ENCODE peak calls at places on chromosomes 5 and 9, in eight cellular contexts. O, H, N, J, Y, R, K and S are unnamed samples.
A peak's percentile ranks its signal among the peaks of the same experiment; 100 is the strongest.

GRCh38 chr9:127809562-127810377 is 7.1 kb downstream of the FPGS start:
- DNase-seq in Y (peak; percentile 31), O (no peak), N (no peak), K (no peak), R (no peak), H (no peak), J (no peak), S (no peak)

GRCh38 chr9:135068776-135069415 is 18.6 kb upstream of the OLFM1 start:
- DNase-seq in J (no peak), O (no peak), Y (no peak), H (peak; percentile 51), N (peak; percentile 54), R (peak; percentile 3), K (no peak), S (no peak)

GRCh38 chr5:141496038-141496437 is 7.2 kb downstream of the PCDHGC5 start:
- DNase-seq in Y (no peak), R (no peak), K (no peak), H (no peak), J (peak; percentile 57), N (no peak), O (no peak), S (no peak)

GRCh38 chr5:106956901-106957300 is 713.8 kb downstream of the EFNA5 start:
- DNase-seq in N (no peak), K (no peak), O (no peak), H (no peak), R (no peak), Y (no peak), J (no peak), S (no peak)

GRCh38 chr5:137753227-137753985 is 757 bp downstream of the HNRNPA0 start:
- DNase-seq in J (no peak), O (peak; percentile 35), R (peak; percentile 37), H (peak; percentile 88), N (peak; percentile 85), Y (no peak), K (no peak), S (peak; percentile 31)

GRCh38 chr9:127867356-127868277 is 9.9 kb downstream of the AK1 start:
- DNase-seq in R (no peak), J (no peak), O (no peak), H (peak; percentile 78), N (no peak), K (no peak), Y (no peak), S (peak; percentile 67)

GRCh38 chr9:8857330-8858249 is 1058.0 kb upstream of the DMAC1 start:
- DNase-seq in O (peak; percentile 36), J (no peak), N (peak; percentile 82), Y (peak; percentile 34), K (no peak), H (peak; percentile 91), R (peak; percentile 35), S (peak; percentile 38)

GRCh38 chr5:56814361-56814962 is 887 bp upstream of the MAP3K1 start:
- DNase-seq in J (peak; percentile 50), H (peak; percentile 78), R (no peak), K (peak; percentile 42), N (peak; percentile 69), Y (peak; percentile 18), O (peak; percentile 40), S (peak; percentile 50)

GRCh38 chr9:81981881-81982280 is 6.7 kb upstream of the SPATA31D1 start:
- DNase-seq in K (no peak), H (no peak), N (no peak), Y (no peak), R (no peak), O (no peak), J (no peak), S (no peak)

GRCh38 chr5:13250450-13251291 is 693.8 kb downstream of the DNAH5 start:
- DNase-seq in K (peak; percentile 52), J (no peak), N (no peak), H (no peak), O (no peak), R (no peak), Y (peak; percentile 6), S (no peak)

GRCh38 chr9:32931129-32931528 is 70.3 kb downstream of the APTX start:
- DNase-seq in Y (no peak), R (no peak), O (no peak), J (no peak), N (no peak), K (no peak), H (no peak), S (no peak)

GRCh38 chr5:170623576-170624181 is 119.9 kb downstream of the KCNIP1 start:
- DNase-seq in H (no peak), O (peak; percentile 18), J (no peak), R (no peak), K (peak; percentile 64), N (peak; percentile 39), Y (peak; percentile 71), S (no peak)

GRCh38 chr9:23683021-23683431 is 143.0 kb downstream of the ELAVL2 start:
- DNase-seq in R (no peak), Y (no peak), H (no peak), O (no peak), N (no peak), J (no peak), K (peak; percentile 65), S (no peak)

GRCh38 chr9:81132796-81133195 is 556.6 kb downstream of the TLE1 start:
- DNase-seq in O (no peak), R (no peak), J (no peak), K (no peak), H (no peak), N (no peak), Y (no peak), S (no peak)

GRCh38 chr5:1781726-1782384 is 17.8 kb downstream of the MRPL36 start:
- DNase-seq in J (no peak), H (peak; percentile 49), K (no peak), Y (no peak), N (peak; percentile 41), O (no peak), R (no peak), S (no peak)

GRCh38 chr9:133148351-133149129 is 15.2 kb downstream of the GBGT1 start:
- DNase-seq in K (no peak), N (peak; percentile 82), R (no peak), H (peak; percentile 90), Y (peak; percentile 31), J (peak; percentile 54), O (peak; percentile 38), S (peak; percentile 64)

GRCh38 chr5:399296-400281 is 43.4 kb upstream of the EXOC3 start:
- DNase-seq in K (no peak), O (peak; percentile 7), H (peak; percentile 98), Y (peak; percentile 95), R (peak; percentile 79), N (peak; percentile 93), J (peak; percentile 49), S (peak; percentile 71)

GRCh38 chr9:136051568-136052432 is 43.3 kb downstream of the NACC2 start:
- DNase-seq in Y (peak; percentile 88), J (peak; percentile 72), O (peak; percentile 90), H (peak; percentile 92), R (peak; percentile 51), N (peak; percentile 78), K (peak; percentile 88), S (peak; percentile 85)

GRCh38 chr5:148209151-148209550 is 6.3 kb downstream of the SPINK6 start:
- DNase-seq in K (no peak), R (no peak), N (no peak), Y (no peak), O (no peak), J (no peak), H (no peak), S (no peak)

GRCh38 chr5:139392678-139393496 is 2.0 kb downstream of the PROB1 start:
- DNase-seq in H (peak; percentile 87), K (peak; percentile 79), O (peak; percentile 55), N (no peak), Y (no peak), J (no peak), R (no peak), S (no peak)

GRCh38 chr5:139394654-139395566 is at the start of gene PROB1:
- DNase-seq in N (no peak), R (no peak), K (no peak), Y (no peak), J (no peak), H (peak; percentile 86), O (no peak), S (no peak)

GRCh38 chr5:139392324-139392677 is 2.6 kb upstream of the MZB1 start:
- DNase-seq in J (no peak), K (no peak), O (no peak), H (peak; percentile 74), N (no peak), R (no peak), Y (no peak), S (peak; percentile 76)

GRCh38 chr5:139394123-139394653 is 716 bp downstream of the PROB1 start:
- DNase-seq in J (no peak), N (no peak), R (no peak), Y (peak; percentile 25), K (no peak), H (peak; percentile 88), O (no peak), S (peak; percentile 39)

GRCh38 chr5:139393497-139394122 is 1.3 kb downstream of the PROB1 start:
- DNase-seq in O (no peak), H (no peak), Y (no peak), R (no peak), J (no peak), N (no peak), K (no peak), S (no peak)
- H3K4me3 ChIP-seq in O (peak overlapping the region; percentile 39), H (peak overlapping the region; percentile 1), Y (peak overlapping the region; percentile 18), R (peak overlapping the region; percentile 14), J (peak overlapping the region; percentile 53), N (peak overlapping the region; percentile 46), K (peak overlapping the region; percentile 87), S (no peak overlapping the region)

GRCh38 chr9:129696803-129697110 is 31.3 kb downstream of the PRRX2 start:
- DNase-seq in O (no peak), H (no peak), J (no peak), R (no peak), Y (no peak), N (no peak), K (no peak), S (no peak)
- H3K4me3 ChIP-seq in O (peak overlapping the region; percentile 32), H (no peak overlapping the region), J (peak overlapping the region; percentile 60), R (peak overlapping the region; percentile 33), Y (peak overlapping the region; percentile 35), N (peak overlapping the region; percentile 51), K (peak overlapping the region; percentile 60), S (peak overlapping the region; percentile 39)

DNA sequence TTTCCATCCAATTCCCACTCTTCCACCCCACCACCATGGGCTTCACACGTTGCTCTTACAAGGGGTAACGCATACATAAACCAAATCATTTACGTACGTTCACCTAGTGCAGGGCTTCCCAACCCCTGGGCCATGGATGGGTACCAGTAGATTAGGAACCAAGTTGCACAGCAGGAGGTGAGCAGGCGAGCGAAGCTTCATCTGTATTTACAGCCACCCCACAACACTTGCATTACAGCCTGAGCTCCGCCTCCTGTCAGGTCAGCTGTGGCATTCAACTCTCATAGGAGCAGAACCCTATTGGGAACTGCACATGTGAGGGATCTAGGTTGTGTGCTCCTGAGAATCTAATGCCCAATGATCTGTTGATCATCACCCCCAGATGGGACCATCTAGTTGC is 82.3 kb downstream of the CEMIP2 start:
- DNase-seq in Y (no peak), J (no peak), R (no peak), K (no peak), H (no peak), O (no peak), N (no peak), S (no peak)
- H3K4me3 ChIP-seq in Y (no peak overlapping the region), J (no peak overlapping the region), R (no peak overlapping the region), K (no peak overlapping the region), H (no peak overlapping the region), O (no peak overlapping the region), N (no peak overlapping the region), S (no peak overlapping the region)

DNA sequence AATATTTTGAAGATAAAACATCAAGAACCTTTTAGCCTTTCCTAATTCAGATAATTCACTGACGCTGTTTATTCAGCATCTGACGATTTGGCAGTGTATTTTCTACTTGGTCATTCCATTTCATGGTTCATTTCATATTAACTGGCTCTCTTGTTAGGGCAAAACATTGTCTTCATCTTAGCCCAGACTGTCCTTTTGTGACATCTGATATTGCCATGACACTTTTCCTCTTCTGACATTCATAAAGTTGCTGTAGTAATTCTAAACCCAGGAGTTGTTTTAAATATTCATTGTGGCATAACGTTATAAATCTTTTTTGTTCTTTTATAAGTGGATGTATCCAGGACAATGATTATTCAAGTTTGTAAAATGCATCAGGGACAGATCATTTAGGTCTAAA is 1.8 kb downstream of the SCAMP1 start:
- DNase-seq in K (no peak), J (no peak), H (no peak), O (no peak), R (no peak), Y (no peak), N (no peak), S (no peak)
- H3K4me3 ChIP-seq in K (peak overlapping the region; percentile 97), J (no peak overlapping the region), H (no peak overlapping the region), O (no peak overlapping the region), R (no peak overlapping the region), Y (peak overlapping the region; percentile 76), N (no peak overlapping the region), S (no peak overlapping the region)